ENCODE peak calls at places on chromosome 20, in eight cellular contexts. E is fibroblast of mammary gland, W is NCI-H2171 treated with DMSO at 0.1 percent for 48 hours, G is RWPE1, Q is DMS153, U is NCI-H2081, O is HTR-8/SVneo, R is heart left ventricle. H is an unnamed sample.

GRCh38 chr20:61930776-61931475 is 134.8 kb downstream of the TAF4 start:
- DNase-seq in E (no peak), W (no peak), G (no peak), Q (no peak), U (no peak), O (no peak), R (peak), H (no peak)

GRCh38 chr20:36572701-36573102 is 695 bp upstream of the TGIF2 start:
- DNase-seq in E (peak), W (no peak), G (no peak), Q (peak), U (no peak), O (no peak), R (no peak), H (no peak)

GRCh38 chr20:19742974-19743649 is 14.9 kb upstream of the RIN2 start:
- DNase-seq in E (no peak), W (no peak), G (no peak), Q (no peak), U (no peak), O (no peak), R (no peak), H (no peak)

GRCh38 chr20:51661609-51662178 is 106.5 kb downstream of the ATP9A start:
- DNase-seq in E (peak), W (no peak), G (peak), Q (no peak), U (no peak), O (peak), R (no peak), H (no peak)

GRCh38 chr20:50915424-50915823 is 15.8 kb downstream of the ADNP start:
- DNase-seq in E (peak), W (no peak), G (no peak), Q (no peak), U (no peak), O (no peak), R (no peak), H (no peak)

GRCh38 chr20:25706793-25707192 is 10.1 kb upstream of the ZNF337 start:
- DNase-seq in E (no peak), W (no peak), G (no peak), Q (no peak), U (no peak), O (no peak), R (no peak), H (no peak)

GRCh38 chr20:9534025-9534424 is 19.6 kb downstream of the LAMP5 start:
- DNase-seq in E (no peak), W (no peak), G (no peak), Q (no peak), U (no peak), O (no peak), R (no peak), H (no peak)

GRCh38 chr20:54251093-54251492 is 43.2 kb downstream of the PFDN4 start:
- DNase-seq in E (no peak), W (peak), G (no peak), Q (no peak), U (no peak), O (no peak), R (no peak), H (no peak)

GRCh38 chr20:61738601-61739069 is 327.0 kb downstream of the TAF4 start:
- DNase-seq in E (no peak), W (no peak), G (no peak), Q (no peak), U (no peak), O (no peak), R (no peak), H (no peak)

GRCh38 chr20:46558511-46558959 is 8.1 kb upstream of the OCSTAMP start:
- DNase-seq in E (peak), W (peak), G (peak), Q (peak), U (no peak), O (peak), R (peak), H (no peak)

GRCh38 chr20:49541733-49542513 is 26.0 kb downstream of the PTGIS start:
- DNase-seq in E (peak), W (peak), G (peak), Q (peak), U (peak), O (peak), R (peak), H (no peak)

GRCh38 chr20:38198238-38198861 is 33.3 kb upstream of the TGM2 start:
- DNase-seq in E (peak), W (no peak), G (peak), Q (no peak), U (no peak), O (no peak), R (no peak), H (no peak)

GRCh38 chr20:63568170-63568981 is 5.7 kb downstream of the HELZ2 start:
- DNase-seq in E (no peak), W (no peak), G (no peak), Q (no peak), U (no peak), O (no peak), R (no peak), H (no peak)

GRCh38 chr20:57840504-57841296 is 130.9 kb upstream of the PMEPA1 start:
- DNase-seq in E (no peak), W (no peak), G (no peak), Q (no peak), U (no peak), O (no peak), R (no peak), H (no peak)

GRCh38 chr20:64111841-64112641 is 4.7 kb upstream of the NPBWR2 start:
- DNase-seq in E (no peak), W (peak), G (no peak), Q (no peak), U (no peak), O (no peak), R (no peak), H (no peak)

GRCh38 chr20:35917077-35917476 is 37.2 kb downstream of the SCAND1 start:
- DNase-seq in E (no peak), W (no peak), G (no peak), Q (no peak), U (no peak), O (no peak), R (no peak), H (no peak)

GRCh38 chr20:57458400-57459160 is 66.4 kb downstream of the CTCFL start:
- DNase-seq in E (no peak), W (no peak), G (no peak), Q (no peak), U (no peak), O (no peak), R (no peak), H (peak)

GRCh38 chr20:37303637-37304036 is 14.2 kb downstream of the MANBAL start:
- DNase-seq in E (no peak), W (peak), G (no peak), Q (peak), U (no peak), O (no peak), R (no peak), H (no peak)

GRCh38 chr20:34089655-34090324 is 22.3 kb downstream of the EIF2S2 start:
- DNase-seq in E (no peak), W (peak), G (no peak), Q (peak), U (peak), O (no peak), R (peak), H (no peak)

GRCh38 chr20:47392015-47392720 is 35.7 kb upstream of the ZMYND8 start:
- DNase-seq in E (peak), W (peak), G (peak), Q (no peak), U (no peak), O (peak), R (peak), H (no peak)

GRCh38 chr20:1341561-1342265 is 12.8 kb upstream of the SDCBP2 start:
- DNase-seq in E (peak), W (peak), G (no peak), Q (no peak), U (no peak), O (peak), R (no peak), H (no peak)

GRCh38 chr20:43766395-43766794 is 39.6 kb upstream of the GTSF1L start:
- DNase-seq in E (no peak), W (no peak), G (no peak), Q (no peak), U (no peak), O (no peak), R (peak), H (no peak)

GRCh38 chr20:35135867-35136586 is 11.1 kb downstream of the EDEM2 start:
- DNase-seq in E (peak), W (no peak), G (no peak), Q (no peak), U (no peak), O (no peak), R (peak), H (peak)

GRCh38 chr20:43824699-43825402 is 89.8 kb upstream of the TOX2 start:
- DNase-seq in E (peak), W (no peak), G (no peak), Q (peak), U (no peak), O (no peak), R (no peak), H (no peak)

GRCh38 chr20:35318502-35319157 is 26.4 kb upstream of the FAM83C start:
- DNase-seq in E (peak), W (no peak), G (peak), Q (peak), U (peak), O (peak), R (peak), H (no peak)

GRCh38 chr20:46963758-46964181 is 69.1 kb downstream of the EYA2 start:
- DNase-seq in E (peak), W (peak), G (peak), Q (no peak), U (no peak), O (no peak), R (no peak), H (no peak)

GRCh38 chr20:43923917-43924316 is 9.3 kb downstream of the TOX2 start:
- DNase-seq in E (no peak), W (no peak), G (no peak), Q (no peak), U (no peak), O (no peak), R (no peak), H (no peak)

GRCh38 chr20:23225407-23226060 is 125.1 kb upstream of the NXT1 start:
- DNase-seq in E (peak), W (no peak), G (peak), Q (no peak), U (no peak), O (no peak), R (peak), H (peak)

GRCh38 chr20:55057779-55058415 is 582.5 kb downstream of the DOK5 start:
- DNase-seq in E (peak), W (no peak), G (no peak), Q (no peak), U (no peak), O (no peak), R (no peak), H (no peak)

GRCh38 chr20:3193806-3194616 is 10.5 kb downstream of the DDRGK1 start:
- DNase-seq in E (no peak), W (no peak), G (no peak), Q (no peak), U (no peak), O (no peak), R (no peak), H (no peak)

GRCh38 chr20:29743101-29743931 is 1514.1 kb upstream of the DEFB115 start:
- DNase-seq in E (no peak), W (no peak), G (no peak), Q (no peak), U (no peak), O (no peak), R (no peak), H (no peak)

GRCh38 chr20:53901064-53901463 is 169.3 kb downstream of the BCAS1 start:
- DNase-seq in E (peak), W (no peak), G (peak), Q (no peak), U (no peak), O (peak), R (no peak), H (no peak)

GRCh38 chr20:36927704-36928103 is 23.8 kb downstream of the SAMHD1 start:
- DNase-seq in E (no peak), W (no peak), G (no peak), Q (no peak), U (no peak), O (no peak), R (no peak), H (no peak)

GRCh38 chr20:62480318-62480717 is 4.5 kb upstream of the GATA5 start:
- DNase-seq in E (no peak), W (no peak), G (no peak), Q (no peak), U (no peak), O (no peak), R (no peak), H (no peak)

H was measured in thoracic aorta.